ENCODE peak calls at places on chromosomes 5 and 9, in seven cellular contexts. R is iPS-NIHi11; V is activated naive CD8-positive, alpha-beta T cell treated with anti-CD3 and anti-CD28 coated beads, Interleukin-2, amount 50 U/mL, for 24 hours; S is stimulated activated CD4-positive, alpha-beta T cell treated with anti-CD3 and anti-CD28 coated beads, TNF-alpha, amount 100 ng/mL, for 4 hours; T is NCI-H1105; Y is AG04450; A is mesendoderm. Q is an unnamed sample.

GRCh38 chr9:6045364-6045763 is 29.9 kb upstream of the RANBP6 start:
- DNase-seq in R (no peak), V (no peak), S (no peak), T (no peak), Y (no peak), A (no peak), Q (no peak)

GRCh38 chr9:74322661-74323314 is 174.3 kb upstream of the RORB start:
- DNase-seq in R (no peak), V (no peak), S (no peak), T (no peak), Y (no peak), A (peak), Q (no peak)

GRCh38 chr9:83630938-83631457 is 8.1 kb downstream of the IDNK start:
- DNase-seq in R (peak), V (no peak), S (no peak), T (no peak), Y (no peak), A (peak), Q (no peak)

GRCh38 chr9:119477197-119477596 is 108.0 kb upstream of the BRINP1 start:
- DNase-seq in R (no peak), V (no peak), S (no peak), T (no peak), Y (no peak), A (peak), Q (no peak)

GRCh38 chr9:136875155-136875554 is 9.0 kb upstream of the EDF1 start:
- DNase-seq in R (peak), V (no peak), S (no peak), T (no peak), Y (no peak), A (no peak), Q (no peak)

GRCh38 chr9:128072144-128073021 is 4.4 kb downstream of the SLC25A25 start:
- DNase-seq in R (peak), V (peak), S (peak), T (peak), Y (no peak), A (no peak), Q (no peak)

GRCh38 chr5:42799668-42800114 is 12.0 kb downstream of the SELENOP start:
- DNase-seq in R (no peak), V (no peak), S (no peak), T (no peak), Y (no peak), A (no peak), Q (no peak)

GRCh38 chr5:116145416-116145815 is 60.6 kb downstream of the COMMD10 start:
- DNase-seq in R (no peak), V (peak), S (no peak), T (peak), Y (no peak), A (peak), Q (no peak)

GRCh38 chr9:134624119-134624826 is 17.3 kb upstream of the COL5A1 start:
- DNase-seq in R (no peak), V (no peak), S (no peak), T (no peak), Y (no peak), A (no peak), Q (no peak)

GRCh38 chr9:121262450-121262849 is 5.5 kb upstream of the GSN start:
- DNase-seq in R (no peak), V (no peak), S (no peak), T (no peak), Y (no peak), A (no peak), Q (no peak)

GRCh38 chr9:33750839-33751339 is 44.5 kb upstream of the PRSS3 start:
- DNase-seq in R (no peak), V (no peak), S (no peak), T (no peak), Y (no peak), A (no peak), Q (no peak)

GRCh38 chr9:130638278-130639118 is 25.9 kb upstream of the PRDM12 start:
- DNase-seq in R (no peak), V (no peak), S (no peak), T (no peak), Y (no peak), A (no peak), Q (no peak)

GRCh38 chr5:76415855-76416254 is 12.8 kb downstream of the IQGAP2 start:
- DNase-seq in R (no peak), V (no peak), S (no peak), T (no peak), Y (no peak), A (no peak), Q (no peak)

GRCh38 chr9:1102010-1102712 is 52.0 kb downstream of the DMRT2 start:
- DNase-seq in R (no peak), V (no peak), S (no peak), T (no peak), Y (no peak), A (no peak), Q (no peak)

GRCh38 chr9:121609845-121610637 is 41.4 kb upstream of the DAB2IP start:
- DNase-seq in R (no peak), V (no peak), S (no peak), T (no peak), Y (peak), A (peak), Q (no peak)

GRCh38 chr9:112731971-112732370 is 14.1 kb upstream of the INIP start:
- DNase-seq in R (no peak), V (no peak), S (no peak), T (no peak), Y (no peak), A (no peak), Q (no peak)

GRCh38 chr5:143213231-143213850 is 190.1 kb downstream of the NR3C1 start:
- DNase-seq in R (no peak), V (no peak), S (no peak), T (no peak), Y (no peak), A (no peak), Q (no peak)

GRCh38 chr9:72858089-72858912 is 94.6 kb downstream of the ALDH1A1 start:
- DNase-seq in R (no peak), V (no peak), S (no peak), T (no peak), Y (no peak), A (peak), Q (no peak)

GRCh38 chr5:36438765-36439501 is 137.2 kb upstream of the RANBP3L start:
- DNase-seq in R (no peak), V (no peak), S (no peak), T (no peak), Y (no peak), A (no peak), Q (no peak)

GRCh38 chr5:44942524-44943001 is 133.8 kb downstream of the MRPS30 start:
- DNase-seq in R (peak), V (no peak), S (no peak), T (no peak), Y (no peak), A (peak), Q (no peak)

GRCh38 chr9:4563105-4563504 is 72.8 kb downstream of the SLC1A1 start:
- DNase-seq in R (no peak), V (no peak), S (no peak), T (no peak), Y (no peak), A (no peak), Q (no peak)

GRCh38 chr9:6549106-6549505 is 96.4 kb downstream of the GLDC start:
- DNase-seq in R (no peak), V (no peak), S (no peak), T (peak), Y (no peak), A (no peak), Q (no peak)

GRCh38 chr5:78757269-78758053 is 108.9 kb upstream of the LHFPL2 start:
- DNase-seq in R (no peak), V (no peak), S (no peak), T (no peak), Y (peak), A (no peak), Q (no peak)

GRCh38 chr9:128286435-128286834 is 10.4 kb downstream of the SWI5 start:
- DNase-seq in R (no peak), V (no peak), S (no peak), T (no peak), Y (no peak), A (no peak), Q (no peak)

GRCh38 chr9:128528445-128529160 is 23.8 kb upstream of the SPTAN1 start:
- DNase-seq in R (no peak), V (no peak), S (no peak), T (no peak), Y (no peak), A (no peak), Q (no peak)

GRCh38 chr5:80238778-80239679 is 16.8 kb downstream of the SERINC5 start:
- DNase-seq in R (no peak), V (no peak), S (no peak), T (peak), Y (no peak), A (no peak), Q (no peak)

GRCh38 chr5:132385321-132386105 is 16.0 kb downstream of the SLC22A5 start:
- DNase-seq in R (peak), V (peak), S (peak), T (peak), Y (no peak), A (peak), Q (no peak)

GRCh38 chr9:4062966-4063365 is 236.9 kb downstream of the GLIS3 start:
- DNase-seq in R (no peak), V (no peak), S (no peak), T (no peak), Y (no peak), A (no peak), Q (no peak)

GRCh38 chr5:17248999-17249634 is 31.7 kb downstream of the BASP1 start:
- DNase-seq in R (peak), V (no peak), S (no peak), T (no peak), Y (peak), A (peak), Q (no peak)

GRCh38 chr5:99441235-99441634 is 512.4 kb upstream of the CHD1 start:
- DNase-seq in R (no peak), V (no peak), S (no peak), T (no peak), Y (no peak), A (no peak), Q (no peak)

GRCh38 chr5:172565455-172565854 is 75.6 kb upstream of the NEURL1B start:
- DNase-seq in R (no peak), V (no peak), S (no peak), T (no peak), Y (no peak), A (no peak), Q (no peak)

GRCh38 chr5:147949711-147950573 is 43.6 kb upstream of the C5orf46 start:
- DNase-seq in R (peak), V (no peak), S (no peak), T (peak), Y (no peak), A (peak), Q (no peak)

GRCh38 chr5:53463909-53464621 is 16.4 kb upstream of the FST start:
- DNase-seq in R (no peak), V (no peak), S (no peak), T (no peak), Y (no peak), A (no peak), Q (no peak)

GRCh38 chr5:148938535-148938907 is 112.1 kb downstream of the ADRB2 start:
- DNase-seq in R (no peak), V (no peak), S (no peak), T (no peak), Y (no peak), A (peak), Q (no peak)

GRCh38 chr5:51345106-51345505 is 38.1 kb upstream of the ISL1 start:
- DNase-seq in R (no peak), V (no peak), S (no peak), T (no peak), Y (no peak), A (peak), Q (no peak)

GRCh38 chr5:156329197-156329611 is 2.2 kb downstream of the SGCD start:
- DNase-seq in R (no peak), V (no peak), S (no peak), T (no peak), Y (no peak), A (no peak), Q (no peak)

GRCh38 chr5:68147659-68148058 is 67.9 kb upstream of the PIK3R1 start:
- DNase-seq in R (no peak), V (no peak), S (no peak), T (no peak), Y (no peak), A (no peak), Q (no peak)

GRCh38 chr5:15995206-15996052 is 184.2 kb downstream of the MARCHF11 start:
- DNase-seq in R (no peak), V (no peak), S (no peak), T (peak), Y (no peak), A (peak), Q (no peak)

GRCh38 chr5:173472164-173472563 is 143.9 kb upstream of the STC2 start:
- DNase-seq in R (peak), V (no peak), S (no peak), T (no peak), Y (peak), A (no peak), Q (no peak)

Q was measured in iPS DF 6.9.